ENCODE peak calls at places on chromosomes 13 and 19, in four cellular contexts. Y is prostate gland, M is T-helper 9 cell, X is ELR. V is an unnamed sample.

GRCh38 chr13:114035583-114036501 is 62.0 kb upstream of the C13orf46 start:
- DNase-seq in M (no peak), X (no peak), Y (peak), V (no peak)

GRCh38 chr13:72839831-72840426 is 58.0 kb downstream of the PIBF1 start:
- DNase-seq in Y (peak), M (peak), X (peak), V (peak)

GRCh38 chr19:39217094-39217493 is 13.0 kb upstream of the SYCN start:
- DNase-seq in Y (no peak), M (no peak), X (no peak), V (no peak)

GRCh38 chr19:34471906-34472305 is 9.7 kb upstream of the WTIP start:
- DNase-seq in Y (peak), M (no peak), X (no peak), V (no peak)

GRCh38 chr19:13718733-13719132 is 45.6 kb upstream of the MRI1 start:
- DNase-seq in Y (no peak), M (no peak), X (peak), V (no peak)

GRCh38 chr19:48977061-48977460 is 12.0 kb downstream of the FTL start:
- DNase-seq in X (no peak), M (no peak), Y (no peak), V (no peak)

GRCh38 chr19:1449467-1450442 is at the start of gene APC2:
- DNase-seq in Y (no peak), M (no peak), X (peak), V (no peak)

GRCh38 chr19:47848871-47849473 is 10.1 kb upstream of the TPRX2 start:
- DNase-seq in Y (no peak), X (peak), M (peak), V (no peak)

GRCh38 chr19:1862068-1862423 is 1.3 kb downstream of the KLF16 start:
- DNase-seq in Y (no peak), X (no peak), M (no peak), V (no peak)

GRCh38 chr19:3516675-3517207 is 10.6 kb downstream of the FZR1 start:
- DNase-seq in M (peak), Y (peak), X (no peak), V (peak)

GRCh38 chr13:101556676-101557121 is 104.2 kb downstream of the ITGBL1 start:
- DNase-seq in M (no peak), Y (no peak), X (peak), V (no peak)

GRCh38 chr19:34837262-34837661 is 64.2 kb upstream of the ZNF599 start:
- DNase-seq in Y (peak), X (no peak), M (no peak), V (no peak)

GRCh38 chr19:1445932-1446712 is 3.8 kb upstream of the APC2 start:
- DNase-seq in M (no peak), X (peak), Y (no peak), V (no peak)

GRCh38 chr13:109881347-109881725 is 95.0 kb upstream of the IRS2 start:
- DNase-seq in M (no peak), X (no peak), Y (no peak), V (no peak)

GRCh38 chr19:1173160-1173844 is 766 bp downstream of the SBNO2 start:
- DNase-seq in M (no peak), X (peak), Y (no peak), V (no peak)

GRCh38 chr13:26300140-26300539 is 46.2 kb downstream of the CDK8 start:
- DNase-seq in M (no peak), X (peak), Y (no peak), V (no peak)

GRCh38 chr13:99859178-99860177 is 112.1 kb downstream of the ZIC5 start:
- DNase-seq in M (no peak), Y (no peak), X (no peak), V (no peak)

GRCh38 chr19:45135176-45135575 is 25.6 kb downstream of the NKPD1 start:
- DNase-seq in X (no peak), Y (no peak), M (no peak), V (no peak)

GRCh38 chr19:29384676-29385075 is 141.1 kb upstream of the VSTM2B start:
- DNase-seq in X (no peak), Y (no peak), M (no peak), V (no peak)

GRCh38 chr13:83881917-83882625 is at the start of gene SLITRK1:
- DNase-seq in X (peak), M (no peak), Y (no peak), V (no peak)

GRCh38 chr13:99395436-99395835 is 88.2 kb upstream of the GPR183 start:
- DNase-seq in X (no peak), M (no peak), Y (no peak), V (no peak)

GRCh38 chr13:110254751-110255553 is 52.0 kb downstream of the COL4A1 start:
- DNase-seq in Y (no peak), X (peak), M (no peak), V (no peak)

GRCh38 chr13:23871616-23872220 is 17.5 kb downstream of the MIPEP start:
- DNase-seq in X (peak), Y (no peak), M (no peak), V (no peak)

GRCh38 chr19:50518091-50519005 is 4.6 kb upstream of the ASPDH start:
- DNase-seq in Y (no peak), X (no peak), M (no peak), V (no peak)

GRCh38 chr19:27885361-27885760 is 1327.6 kb downstream of the UQCRFS1 start:
- DNase-seq in Y (no peak), M (no peak), X (no peak), V (no peak)

GRCh38 chr19:4910594-4911273 is 1.4 kb downstream of the UHRF1 start:
- DNase-seq in X (peak), Y (no peak), M (peak), V (no peak)

GRCh38 chr19:35642798-35643254 is 1.3 kb downstream of the ETV2 start:
- DNase-seq in X (no peak), Y (no peak), M (no peak), V (no peak)

GRCh38 chr13:30301827-30302226 is 5.5 kb downstream of the KATNAL1 start:
- DNase-seq in Y (no peak), M (no peak), X (peak), V (no peak)

GRCh38 chr13:93800342-93800741 is 573.7 kb downstream of the GPC6 start:
- DNase-seq in Y (no peak), X (no peak), M (no peak), V (no peak)

GRCh38 chr19:42051166-42052115 is 18.6 kb downstream of the GRIK5 start:
- DNase-seq in M (no peak), X (peak), Y (no peak), V (no peak)

GRCh38 chr19:14363203-14364097 is 17.8 kb upstream of the ADGRE5 start:
- DNase-seq in Y (peak), X (peak), M (peak), V (peak)

GRCh38 chr13:75961911-75962310 is 325.8 kb downstream of the LMO7 start:
- DNase-seq in Y (no peak), M (no peak), X (no peak), V (no peak)

GRCh38 chr19:12939292-12939606 is 840 bp downstream of the CALR start:
- DNase-seq in Y (no peak), M (no peak), X (peak), V (peak)

V was measured in CD4-positive, alpha-beta T cell.